ENCODE peak calls at places on chromosomes 6 and 20, in seven cellular contexts. K is NB4, T is uterus, B is stomach, Z is gastrocnemius medialis, E is transverse colon, S is esophagus squamous epithelium. O is an unnamed sample.

GRCh38 chr6:75458895-75459294 is 34.7 kb downstream of the FILIP1 start:
- DNase-seq in Z (no peak), E (no peak), K (no peak), S (no peak), B (no peak), T (peak; percentile 34), O (no peak)

GRCh38 chr6:125812394-125813231 is 21.9 kb downstream of the NCOA7 start:
- DNase-seq in Z (no peak), B (no peak), T (no peak), E (no peak), S (no peak), K (no peak), O (peak; percentile 53)

GRCh38 chr6:145139451-145139850 is 595.9 kb downstream of the EPM2A start:
- DNase-seq in S (no peak), Z (no peak), T (no peak), E (no peak), K (peak; percentile 67), B (no peak), O (no peak)

GRCh38 chr20:61937146-61937962 is 128.3 kb downstream of the TAF4 start:
- DNase-seq in Z (no peak), K (no peak), E (no peak), B (no peak), S (no peak), T (no peak), O (no peak)

GRCh38 chr6:44261581-44261980 is 3.8 kb downstream of the NFKBIE start:
- DNase-seq in E (no peak), T (no peak), B (no peak), S (no peak), K (no peak), Z (no peak), O (no peak)

GRCh38 chr6:134117409-134117808 is 65.0 kb upstream of the SLC2A12 start:
- DNase-seq in K (peak; percentile 86), B (no peak), S (no peak), T (no peak), Z (no peak), E (no peak), O (no peak)

GRCh38 chr20:63610581-63611435 is 16.1 kb downstream of the GMEB2 start:
- DNase-seq in E (no peak), S (no peak), T (no peak), B (no peak), K (no peak), Z (no peak), O (no peak)

GRCh38 chr20:1517010-1517409 is 25.8 kb upstream of the SIRPB2 start:
- DNase-seq in K (no peak), Z (no peak), B (no peak), S (no peak), E (no peak), T (no peak), O (no peak)

GRCh38 chr6:54847799-54848597 is 1.4 kb downstream of the FAM83B start:
- DNase-seq in E (no peak), T (no peak), B (no peak), K (no peak), Z (no peak), S (no peak), O (no peak)

GRCh38 chr6:54846857-54847721 is 518 bp downstream of the FAM83B start:
- DNase-seq in K (no peak), Z (no peak), S (no peak), E (peak; percentile 30), T (no peak), B (no peak), O (no peak)

GRCh38 chr6:54850061-54850460 is 3.5 kb downstream of the FAM83B start:
- DNase-seq in S (no peak), K (no peak), T (no peak), B (no peak), Z (no peak), E (no peak), O (no peak)

DNA sequence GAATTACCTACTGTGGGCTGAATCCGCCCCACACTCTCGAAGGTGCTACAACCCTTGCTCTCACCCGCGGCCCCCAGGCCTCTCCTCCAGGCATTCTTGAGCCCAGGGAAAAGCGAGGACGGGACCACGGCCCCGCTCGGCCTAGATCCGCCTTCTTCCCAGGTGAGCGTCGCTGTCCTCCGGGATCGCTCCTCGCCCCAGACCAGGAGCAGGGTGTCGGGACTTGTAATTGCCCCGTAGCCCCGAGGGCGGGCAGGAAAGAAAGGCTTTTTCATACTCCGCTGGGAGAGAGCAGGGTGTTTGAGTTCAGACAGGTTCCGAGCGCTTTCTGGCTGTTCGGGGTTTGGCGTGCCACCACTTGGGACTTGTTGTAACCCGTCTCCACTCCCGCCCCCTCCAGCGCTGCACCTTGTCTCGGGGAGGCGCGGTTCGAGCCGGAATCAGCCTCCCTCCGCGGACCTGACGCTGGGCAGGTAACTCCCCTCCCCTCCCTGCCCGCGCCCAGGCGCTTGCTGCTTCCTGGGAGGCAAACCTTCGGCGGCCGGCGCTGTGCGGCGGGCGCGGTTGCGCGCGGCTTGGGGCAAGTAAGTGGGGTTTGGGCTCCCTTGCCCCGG is at the start of gene FAM83B:
- DNase-seq in E (peak; percentile 87), B (peak; percentile 77), Z (no peak), K (no peak), T (no peak), S (no peak), O (no peak)
- TF ChIP-seq POLR2A in E (peak; percentile 91), B (no peak), Z (no peak), K (no peak), T (no peak), S (no peak), O (no peak)

DNA sequence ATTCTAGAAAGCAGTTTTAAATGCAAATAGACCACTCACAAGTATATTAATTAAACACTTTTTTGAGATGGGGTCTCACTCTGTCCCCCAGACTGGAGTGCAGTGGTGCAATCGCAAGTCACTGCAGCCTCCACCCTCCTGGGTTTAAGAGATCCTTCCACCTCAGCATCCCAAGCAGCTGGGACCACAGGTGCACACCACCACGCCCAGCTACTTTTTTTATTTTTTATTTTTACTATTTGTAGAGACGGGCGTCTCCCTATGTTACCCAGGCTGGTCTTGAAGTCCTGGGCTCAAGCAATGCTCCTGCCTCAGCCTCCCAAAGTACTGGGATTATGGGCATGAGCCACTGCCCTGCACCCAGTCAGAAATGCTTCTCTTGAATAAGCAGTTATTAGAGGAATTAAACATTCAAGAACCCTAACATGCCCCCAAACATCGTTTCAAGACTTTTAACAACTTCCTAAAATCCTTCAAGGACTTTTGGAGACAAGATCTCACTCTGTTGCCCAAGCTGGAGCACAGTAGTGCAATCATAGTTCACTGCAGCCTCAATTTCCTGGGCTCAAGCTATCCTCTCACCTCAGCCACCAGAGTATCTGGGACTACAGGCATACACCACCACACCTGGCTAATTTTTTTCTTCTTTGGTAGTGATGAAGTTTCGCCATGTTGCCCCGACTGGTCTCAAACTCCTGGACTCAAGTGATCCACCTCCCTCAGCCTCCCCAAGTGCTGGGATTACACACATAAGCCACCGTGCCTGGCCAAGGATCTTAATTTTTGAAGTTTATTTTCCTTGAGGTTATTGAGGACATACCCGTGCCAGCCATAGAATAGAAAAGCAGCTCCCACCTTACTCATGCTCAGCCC is 3.2 kb downstream of the MCCD1 start:
- DNase-seq in K (no peak), S (no peak), E (no peak), Z (no peak), B (no peak), T (no peak), O (no peak)
- TF ChIP-seq POLR2A in K (no peak), S (no peak), E (no peak), Z (no peak), B (no peak), T (no peak), O (no peak)

GRCh38 chr6:165986647-165987482 is 180.8 kb downstream of the TBXT start:
- DNase-seq in K (peak; percentile 29), B (no peak), T (no peak), S (no peak), E (no peak), Z (no peak), O (no peak)

GRCh38 chr6:165987483-165988305 is 180.0 kb downstream of the TBXT start:
- DNase-seq in T (peak; percentile 90), E (peak; percentile 71), B (peak; percentile 54), S (no peak), Z (peak; percentile 16), K (peak; percentile 30), O (no peak)

GRCh38 chr6:165990216-165990615 is 177.4 kb downstream of the TBXT start:
- DNase-seq in B (no peak), E (no peak), S (no peak), Z (no peak), K (no peak), T (no peak), O (no peak)

GRCh38 chr6:165988306-165988756 is 179.3 kb downstream of the TBXT start:
- DNase-seq in Z (no peak), B (no peak), T (no peak), S (no peak), K (no peak), E (no peak), O (no peak)

DNA sequence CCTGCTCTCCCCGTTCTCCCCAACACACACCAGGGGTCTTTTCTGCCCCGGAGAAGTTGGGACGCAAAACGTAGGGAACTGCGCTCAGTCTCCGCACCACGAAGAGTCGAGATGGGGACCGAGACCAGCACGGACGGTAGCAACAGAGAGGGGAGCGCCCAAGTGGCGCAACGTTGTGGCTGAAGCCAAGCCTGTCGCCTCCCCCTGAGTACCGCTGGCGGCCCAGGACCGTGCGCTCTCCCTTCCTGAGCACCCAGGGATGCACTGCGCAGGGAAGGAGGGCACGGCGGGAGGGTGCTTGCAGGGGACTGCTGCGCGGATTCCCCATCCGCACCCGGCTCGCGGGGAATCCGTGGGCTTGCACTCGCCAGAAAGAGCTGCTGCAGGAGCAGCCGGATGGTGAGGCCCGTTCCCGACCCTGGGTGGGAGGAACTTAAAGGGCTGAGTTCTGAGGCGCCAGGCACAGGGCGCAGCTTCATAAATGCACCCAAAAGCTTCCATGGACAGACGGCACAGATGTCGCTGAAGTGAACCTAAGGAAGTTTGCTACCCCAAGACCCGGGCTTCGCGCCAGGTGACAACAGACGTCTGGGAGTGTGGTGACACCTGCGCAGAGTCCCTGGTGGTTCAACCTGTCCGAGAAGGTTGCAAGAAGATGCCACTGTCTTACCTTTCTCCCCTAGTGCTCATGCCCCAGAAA is 178.7 kb downstream of the TBXT start:
- DNase-seq in S (no peak), B (no peak), K (no peak), E (no peak), Z (no peak), T (no peak), O (no peak)
- TF ChIP-seq POLR2A in S (no peak), B (no peak), K (no peak), E (no peak), Z (no peak), T (no peak), O (no peak)

GRCh38 chr6:137076277-137077068 is 31.7 kb upstream of the IL20RA start:
- DNase-seq in Z (peak; percentile 28), B (peak; percentile 81), E (peak; percentile 80), K (peak; percentile 89), S (no peak), T (peak; percentile 39), O (peak; percentile 66)
- TF ChIP-seq POLR2A in Z (no peak), B (no peak), E (no peak), K (no peak), S (no peak), T (no peak), O (no peak)